ENCODE peak calls at places on chromosomes 7 and 10, in eight cellular contexts. E is lower lobe of right lung, O is left ventricle myocardium inferior, H is AG04450, M is SK-N-SH, Q is glutamatergic neuron, N is ovary, B is MCF 10A. G is an unnamed sample.
A peak's percentile ranks its signal among the peaks of the same experiment; 100 is the strongest.

GRCh38 chr10:79084012-79084971 is 15.5 kb downstream of the ZMIZ1 start:
- DNase-seq in E (peak; percentile 96), O (peak; percentile 95), H (no peak), M (peak; percentile 59), Q (no peak), N (peak; percentile 88), B (peak; percentile 98), G (peak; percentile 70)

GRCh38 chr10:89611282-89611681 is 33.8 kb downstream of the PANK1 start:
- DNase-seq in E (no peak), O (no peak), H (no peak), M (no peak), Q (no peak), N (no peak), B (no peak), G (no peak)

GRCh38 chr10:60732240-60733188 is 45.8 kb upstream of the CDK1 start:
- DNase-seq in E (peak; percentile 55), O (no peak), H (no peak), M (no peak), Q (peak; percentile 19), N (peak; percentile 57), B (peak; percentile 54), G (peak; percentile 27)

GRCh38 chr10:132480356-132480755 is 57.2 kb upstream of the INPP5A start:
- DNase-seq in E (no peak), O (no peak), H (no peak), M (no peak), Q (no peak), N (no peak), B (peak; percentile 70), G (no peak)

GRCh38 chr7:123723913-123724312 is 24.9 kb downstream of the WASL start:
- DNase-seq in E (no peak), O (no peak), H (no peak), M (no peak), Q (no peak), N (no peak), B (no peak), G (no peak)

GRCh38 chr10:74432841-74433594 is 282.0 kb downstream of the ADK start:
- DNase-seq in E (no peak), O (no peak), H (peak; percentile 29), M (peak; percentile 41), Q (no peak), N (no peak), B (no peak), G (no peak)

GRCh38 chr7:128197586-128197985 is 43.5 kb upstream of the LEP start:
- DNase-seq in E (no peak), O (no peak), H (no peak), M (peak; percentile 23), Q (no peak), N (no peak), B (no peak), G (no peak)

GRCh38 chr7:1192171-1192676 is 32.2 kb upstream of the ZFAND2A start:
- DNase-seq in E (no peak), O (no peak), H (peak; percentile 76), M (no peak), Q (no peak), N (no peak), B (peak; percentile 63), G (peak; percentile 46)

GRCh38 chr10:127612-128432 is 7.4 kb upstream of the ZMYND11 start:
- DNase-seq in E (no peak), O (no peak), H (no peak), M (no peak), Q (no peak), N (no peak), B (no peak), G (peak; percentile 18)

GRCh38 chr7:44914992-44915607 is 29.8 kb upstream of the PURB start:
- DNase-seq in E (no peak), O (no peak), H (no peak), M (no peak), Q (no peak), N (no peak), B (no peak), G (no peak)

GRCh38 chr7:84847038-84847437 is 339.8 kb downstream of the SEMA3D start:
- DNase-seq in E (no peak), O (no peak), H (no peak), M (no peak), Q (no peak), N (no peak), B (no peak), G (no peak)

GRCh38 chr7:24378871-24379608 is 95.0 kb downstream of the NPY start:
- DNase-seq in E (peak; percentile 57), O (no peak), H (peak; percentile 7), M (no peak), Q (no peak), N (no peak), B (peak; percentile 87), G (no peak)

GRCh38 chr7:12884856-12885440 is 197.5 kb downstream of the ARL4A start:
- DNase-seq in E (no peak), O (no peak), H (peak; percentile 7), M (no peak), Q (no peak), N (no peak), B (no peak), G (no peak)

GRCh38 chr7:105027176-105027853 is 13.3 kb downstream of the KMT2E start:
- DNase-seq in E (no peak), O (no peak), H (no peak), M (no peak), Q (no peak), N (no peak), B (no peak), G (no peak)

GRCh38 chr7:107996072-107996824 is 6.7 kb downstream of the LAMB1 start:
- DNase-seq in E (no peak), O (no peak), H (no peak), M (peak; percentile 25), Q (no peak), N (no peak), B (no peak), G (no peak)

GRCh38 chr10:28157379-28157778 is 145.5 kb downstream of the MPP7 start:
- DNase-seq in E (no peak), O (no peak), H (no peak), M (no peak), Q (no peak), N (no peak), B (no peak), G (no peak)

GRCh38 chr10:60944159-60944909 is at the start of gene RHOBTB1:
- DNase-seq in E (peak; percentile 81), O (peak; percentile 81), H (no peak), M (peak; percentile 93), Q (peak; percentile 85), N (peak; percentile 86), B (peak; percentile 43), G (peak; percentile 74)

GRCh38 chr7:19405546-19405945 is 260.3 kb upstream of the FERD3L start:
- DNase-seq in E (no peak), O (no peak), H (no peak), M (no peak), Q (no peak), N (no peak), B (peak; percentile 55), G (no peak)

GRCh38 chr10:89414879-89415821 is 782 bp downstream of the IFIT5 start:
- DNase-seq in E (peak; percentile 68), O (peak; percentile 40), H (no peak), M (peak; percentile 82), Q (peak; percentile 64), N (no peak), B (peak; percentile 47), G (peak; percentile 45)

GRCh38 chr7:27727058-27727457 is 12.9 kb upstream of the TAX1BP1 start:
- DNase-seq in E (no peak), O (no peak), H (no peak), M (no peak), Q (no peak), N (no peak), B (no peak), G (no peak)

GRCh38 chr7:27723086-27723485 is 16.9 kb upstream of the TAX1BP1 start:
- DNase-seq in E (no peak), O (no peak), H (no peak), M (peak; percentile 60), Q (no peak), N (no peak), B (peak; percentile 33), G (peak; percentile 5)
- TF ChIP-seq CTCF in E (no peak), O (peak; percentile 23), H (no peak), M (peak; percentile 59), Q (peak; percentile 9), N (no peak), B (peak; percentile 19), G (no peak)

GRCh38 chr7:116030626-116031276 is at the start of gene TFEC:
- DNase-seq in E (no peak), O (no peak), H (no peak), M (no peak), Q (no peak), N (no peak), B (no peak), G (no peak)
- TF ChIP-seq CTCF in E (no peak), O (no peak), H (no peak), M (no peak), Q (no peak), N (no peak), B (no peak), G (no peak)

DNA sequence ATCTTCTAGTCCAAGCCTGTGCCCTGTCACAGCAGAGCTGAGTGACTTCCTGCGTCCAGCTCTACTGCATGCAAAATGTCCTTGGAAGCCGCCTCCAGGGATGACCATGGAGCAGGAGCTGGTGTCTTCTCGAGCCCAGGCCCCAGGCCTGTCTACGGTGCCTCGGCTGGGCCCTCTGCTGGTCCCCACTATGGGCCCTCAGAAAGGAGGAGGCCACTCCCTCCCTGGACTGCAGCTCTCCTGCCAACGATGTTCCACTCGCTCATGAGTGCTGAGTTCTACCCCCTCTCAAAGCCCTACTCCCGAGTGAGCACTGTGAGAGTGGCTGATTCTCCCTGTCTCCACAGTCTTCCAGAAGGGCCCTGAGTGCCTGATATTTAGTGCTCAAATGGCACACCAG is 504.9 kb downstream of the PTPRN2 start:
- DNase-seq in E (no peak), O (no peak), H (no peak), M (no peak), Q (no peak), N (no peak), B (no peak), G (no peak)
- TF ChIP-seq CTCF in E (no peak), O (no peak), H (no peak), M (no peak), Q (no peak), N (no peak), B (no peak), G (no peak)

GRCh38 chr10:48535416-48536225 is 69.3 kb downstream of the ARHGAP22 start:
- DNase-seq in E (no peak), O (no peak), H (no peak), M (no peak), Q (no peak), N (no peak), B (no peak), G (no peak)
- TF ChIP-seq CTCF in E (no peak), O (no peak), H (peak; percentile 11), M (no peak), Q (no peak), N (no peak), B (no peak), G (peak; percentile 19)

GRCh38 chr10:43407576-43408330 is 1.2 kb downstream of the HNRNPF start:
- DNase-seq in E (peak; percentile 97), O (peak; percentile 92), H (no peak), M (peak; percentile 85), Q (peak; percentile 77), N (peak; percentile 91), B (peak; percentile 94), G (peak; percentile 71)
- TF ChIP-seq CTCF in E (peak; percentile 44), O (peak; percentile 53), H (peak; percentile 57), M (peak; percentile 49), Q (peak; percentile 58), N (no peak), B (no peak), G (peak; percentile 60)

DNA sequence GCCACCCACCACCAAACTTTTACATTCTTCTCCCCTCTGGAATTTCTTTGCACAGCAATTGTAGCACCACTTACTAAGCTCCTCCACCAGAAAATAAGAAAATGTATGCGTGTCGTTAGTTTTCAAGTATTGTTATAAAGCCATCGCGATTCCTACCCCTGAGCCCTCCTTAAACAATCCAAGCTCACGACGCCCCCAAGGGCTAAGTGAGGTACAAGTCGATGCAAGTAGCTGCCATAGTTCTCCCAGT is 1.3 kb downstream of the FRAT2 start:
- DNase-seq in E (no peak), O (no peak), H (peak; percentile 15), M (peak; percentile 58), Q (no peak), N (no peak), B (peak; percentile 59), G (no peak)
- TF ChIP-seq CTCF in E (no peak), O (no peak), H (peak; percentile 23), M (peak; percentile 30), Q (no peak), N (no peak), B (no peak), G (no peak)

G was measured in endothelial cell.